ENCODE peak calls at places on chromosome 10, in ten cellular contexts. D is ascending aorta, M is astrocyte of the spinal cord, C is fibroblast of lung, E is mucosa of descending colon, Z is astrocyte, V is dorsolateral prefrontal cortex, Q is SK-N-SH, X is HFF-Myc, B is suprapubic skin. T is an unnamed sample.

GRCh38 chr10:76055466-76055865 is 624.0 kb downstream of the LRMDA start:
- DNase-seq in D (no peak), M (no peak), C (no peak), E (no peak), Z (no peak), V (no peak), Q (no peak), X (no peak), B (no peak), T (no peak)

GRCh38 chr10:49594594-49594993 is 15.5 kb upstream of the SLC18A3 start:
- DNase-seq in D (no peak), M (peak; percentile 51), C (peak; percentile 51), E (peak; percentile 59), Z (peak; percentile 43), V (peak; percentile 71), Q (peak; percentile 83), X (peak; percentile 45), B (no peak), T (peak; percentile 79)

GRCh38 chr10:97895915-97896314 is 46.3 kb downstream of the GOLGA7B start:
- DNase-seq in D (no peak), M (no peak), C (no peak), E (no peak), Z (no peak), V (no peak), Q (no peak), X (no peak), B (no peak), T (no peak)

GRCh38 chr10:53233759-53234158 is 461.2 kb upstream of the MBL2 start:
- DNase-seq in D (no peak), M (no peak), C (no peak), E (no peak), Z (no peak), V (no peak), Q (no peak), X (no peak), B (no peak), T (no peak)

GRCh38 chr10:37856881-37857286 is 526 bp downstream of the ZNF248 start:
- DNase-seq in D (no peak), M (no peak), C (no peak), E (peak; percentile 35), Z (no peak), V (peak; percentile 14), Q (peak; percentile 41), X (no peak), B (no peak), T (no peak)

GRCh38 chr10:30392564-30392990 is 41.4 kb upstream of the MAP3K8 start:
- DNase-seq in D (peak; percentile 80), M (peak; percentile 43), C (peak; percentile 39), E (peak; percentile 81), Z (peak; percentile 18), V (peak; percentile 45), Q (peak; percentile 89), X (no peak), B (peak; percentile 88), T (peak; percentile 67)

GRCh38 chr10:37619336-37619735 is 238.1 kb downstream of the ZNF248 start:
- DNase-seq in D (no peak), M (no peak), C (no peak), E (no peak), Z (no peak), V (no peak), Q (no peak), X (no peak), B (no peak), T (no peak)

GRCh38 chr10:121734517-121735137 is 136.4 kb upstream of the FGFR2 start:
- DNase-seq in D (no peak), M (no peak), C (no peak), E (peak; percentile 25), Z (no peak), V (no peak), Q (peak; percentile 70), X (no peak), B (no peak), T (peak; percentile 28)

GRCh38 chr10:34255075-34255474 is 560.0 kb downstream of the PARD3 start:
- DNase-seq in D (no peak), M (no peak), C (no peak), E (peak; percentile 50), Z (no peak), V (no peak), Q (no peak), X (no peak), B (no peak), T (no peak)

GRCh38 chr10:94035982-94036663 is 42.4 kb downstream of the PLCE1 start:
- DNase-seq in D (no peak), M (no peak), C (peak; percentile 70), E (no peak), Z (peak; percentile 66), V (no peak), Q (no peak), X (no peak), B (no peak), T (no peak)

GRCh38 chr10:114544045-114544659 is 113.9 kb downstream of the ABLIM1 start:
- DNase-seq in D (peak; percentile 70), M (no peak), C (no peak), E (peak; percentile 67), Z (no peak), V (no peak), Q (no peak), X (no peak), B (no peak), T (no peak)

GRCh38 chr10:13080643-13081042 is 19.3 kb upstream of the OPTN start:
- DNase-seq in D (no peak), M (no peak), C (no peak), E (no peak), Z (no peak), V (no peak), Q (no peak), X (no peak), B (no peak), T (no peak)

GRCh38 chr10:88042162-88043100 is 179.0 kb downstream of the PTEN start:
- DNase-seq in D (peak; percentile 78), M (peak; percentile 31), C (peak; percentile 87), E (no peak), Z (peak; percentile 83), V (no peak), Q (peak; percentile 16), X (peak; percentile 42), B (no peak), T (peak; percentile 52)

GRCh38 chr10:53952698-53953097 is 848.3 kb downstream of the PCDH15 start:
- DNase-seq in D (no peak), M (no peak), C (no peak), E (no peak), Z (no peak), V (no peak), Q (no peak), X (no peak), B (no peak), T (no peak)

GRCh38 chr10:132708441-132708840 is 77.5 kb downstream of the NKX6-2 start:
- DNase-seq in D (peak; percentile 8), M (no peak), C (no peak), E (no peak), Z (no peak), V (peak; percentile 74), Q (no peak), X (no peak), B (peak; percentile 41), T (no peak)

GRCh38 chr10:91050371-91051034 is 129.6 kb upstream of the ANKRD1 start:
- DNase-seq in D (no peak), M (no peak), C (no peak), E (no peak), Z (no peak), V (no peak), Q (no peak), X (no peak), B (no peak), T (no peak)

GRCh38 chr10:17407040-17407439 is 47.4 kb downstream of the ST8SIA6 start:
- DNase-seq in D (no peak), M (no peak), C (no peak), E (no peak), Z (no peak), V (no peak), Q (no peak), X (no peak), B (no peak), T (no peak)

GRCh38 chr10:85651507-85651902 is 715.1 kb downstream of the GRID1 start:
- DNase-seq in D (no peak), M (peak; percentile 56), C (no peak), E (no peak), Z (no peak), V (no peak), Q (peak; percentile 30), X (no peak), B (no peak), T (no peak)

GRCh38 chr10:101217450-101218281 is 11.6 kb downstream of the LBX1 start:
- DNase-seq in D (no peak), M (no peak), C (peak; percentile 37), E (peak; percentile 57), Z (peak; percentile 20), V (no peak), Q (peak; percentile 88), X (no peak), B (no peak), T (peak; percentile 37)
- TF ChIP-seq CTCF in D (no peak), M (peak; percentile 42), C (peak; percentile 19), E (no peak), Z (no peak), V (no peak), Q (peak; percentile 52), X (peak; percentile 39), B (no peak), T (peak; percentile 32)

DNA sequence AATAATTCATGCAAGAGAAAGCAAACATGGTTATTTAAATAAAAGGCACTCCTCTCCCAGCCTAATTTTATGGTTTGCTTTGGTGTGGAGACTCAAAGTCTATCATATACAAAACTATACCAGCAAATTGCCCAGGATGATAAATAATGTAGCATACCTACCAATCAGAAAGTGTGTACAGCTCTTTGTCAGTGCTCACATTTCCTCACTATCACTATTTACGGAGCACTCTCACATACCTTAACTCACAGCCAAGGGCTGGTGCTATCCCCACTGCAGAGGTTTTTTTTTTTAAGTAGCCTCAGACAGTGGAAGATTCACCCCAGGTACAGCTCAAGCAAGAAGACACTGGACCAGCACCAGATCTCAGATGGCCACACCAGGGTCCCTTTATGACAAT is 2.5 kb downstream of the PDLIM1 start:
- DNase-seq in D (no peak), M (no peak), C (no peak), E (no peak), Z (no peak), V (no peak), Q (no peak), X (no peak), B (no peak), T (no peak)
- H3K4me3 ChIP-seq in D (peak overlapping the region; percentile 98), M (no peak overlapping the region), C (no peak overlapping the region), E (no peak overlapping the region), Z (no peak overlapping the region), V (no peak overlapping the region), Q (no peak overlapping the region), X (no peak overlapping the region), B (peak overlapping the region; percentile 87), T (no peak overlapping the region)

DNA sequence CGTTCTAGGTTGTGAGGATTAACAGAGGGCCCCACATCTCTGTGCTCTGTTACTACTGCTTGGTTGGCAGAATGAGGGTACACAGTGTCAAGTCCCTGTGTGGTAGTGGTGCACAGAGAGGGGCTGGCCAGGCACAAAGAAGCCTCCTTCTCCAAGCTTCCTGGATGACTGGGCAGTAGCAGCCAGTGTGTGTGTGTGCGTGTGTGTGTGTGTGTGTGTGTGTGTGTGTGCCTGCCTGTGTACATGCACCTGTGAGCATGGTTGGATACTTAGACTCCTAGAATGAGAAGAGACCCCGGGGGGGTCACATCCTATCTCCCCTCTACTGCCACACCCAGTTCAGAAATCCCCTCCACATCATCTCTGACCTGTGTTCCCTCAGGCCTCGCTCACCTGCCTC is 146.7 kb upstream of the UNC5B start:
- DNase-seq in D (no peak), M (no peak), C (no peak), E (no peak), Z (no peak), V (no peak), Q (no peak), X (no peak), B (no peak), T (no peak)
- TF ChIP-seq CTCF in D (no peak), M (no peak), C (no peak), E (no peak), Z (no peak), V (no peak), Q (no peak), X (no peak), B (no peak), T (no peak)

GRCh38 chr10:79081353-79082034 is 12.7 kb downstream of the ZMIZ1 start:
- DNase-seq in D (no peak), M (peak; percentile 86), C (peak; percentile 97), E (no peak), Z (peak; percentile 95), V (no peak), Q (no peak), X (peak; percentile 73), B (no peak), T (peak; percentile 90)
- H3K4me3 ChIP-seq in D (no peak overlapping the region), M (no peak overlapping the region), C (no peak overlapping the region), E (no peak overlapping the region), Z (peak overlapping the region; percentile 1), V (no peak overlapping the region), Q (no peak overlapping the region), X (no peak overlapping the region), B (no peak overlapping the region), T (no peak overlapping the region)

T was measured in cardiac fibroblast.